ENCODE peak calls at places on chromosomes 1 and 21, in nine cellular contexts. M, B, R, D, Q, J, K, V and H are unnamed samples.

GRCh38 chr21:21415741-21416140 is 417.5 kb downstream of the NCAM2 start:
- DNase-seq in Q (no peak), B (no peak), V (no peak), R (no peak), J (no peak), M (no peak), D (peak; percentile 60), K (no peak), H (no peak)

GRCh38 chr1:15515026-15515663 is 8.9 kb downstream of the CASP9 start:
- DNase-seq in K (no peak), D (peak; percentile 14), R (no peak), B (no peak), M (no peak), Q (no peak), J (no peak), V (no peak), H (no peak)

GRCh38 chr1:12287869-12288268 is 58.0 kb downstream of the VPS13D start:
- DNase-seq in D (no peak), J (no peak), K (no peak), V (no peak), M (no peak), B (no peak), R (no peak), Q (no peak), H (no peak)

GRCh38 chr1:30315185-30315960 is 408.0 kb downstream of the MATN1 start:
- DNase-seq in J (no peak), D (no peak), Q (no peak), K (no peak), M (no peak), B (no peak), V (no peak), R (no peak), H (peak; percentile 20)

GRCh38 chr1:240998441-240999015 is 358.5 kb downstream of the RGS7 start:
- DNase-seq in D (no peak), K (no peak), Q (no peak), R (no peak), V (no peak), J (no peak), B (no peak), M (no peak), H (no peak)

GRCh38 chr1:72371259-72372035 is 89.1 kb upstream of the NEGR1 start:
- DNase-seq in D (no peak), J (no peak), R (no peak), V (no peak), B (no peak), M (no peak), K (no peak), Q (no peak), H (no peak)

GRCh38 chr1:59346429-59346828 is 49.5 kb downstream of the FGGY start:
- DNase-seq in K (no peak), Q (no peak), R (no peak), V (no peak), B (no peak), J (no peak), M (no peak), D (no peak), H (no peak)

GRCh38 chr1:27519341-27520258 is 29.6 kb upstream of the WASF2 start:
- DNase-seq in D (no peak), R (no peak), K (no peak), B (no peak), V (no peak), J (no peak), M (no peak), Q (no peak), H (no peak)

GRCh38 chr21:45080232-45080631 is 5.9 kb downstream of the ADARB1 start:
- DNase-seq in Q (no peak), B (no peak), M (no peak), K (no peak), V (no peak), R (no peak), D (no peak), J (no peak), H (no peak)

GRCh38 chr21:45080639-45081414 is 6.4 kb downstream of the ADARB1 start:
- DNase-seq in M (peak; percentile 76), V (no peak), B (peak; percentile 62), R (no peak), D (peak; percentile 60), K (peak; percentile 38), Q (no peak), J (no peak), H (peak; percentile 60)

GRCh38 chr21:45079351-45079750 is 5.0 kb downstream of the ADARB1 start:
- DNase-seq in V (no peak), M (no peak), B (no peak), R (no peak), K (no peak), D (no peak), Q (no peak), J (no peak), H (no peak)

GRCh38 chr21:45082715-45083114 is 8.3 kb downstream of the ADARB1 start:
- DNase-seq in B (no peak), J (no peak), Q (no peak), R (no peak), M (no peak), D (no peak), K (no peak), V (no peak), H (no peak)

DNA sequence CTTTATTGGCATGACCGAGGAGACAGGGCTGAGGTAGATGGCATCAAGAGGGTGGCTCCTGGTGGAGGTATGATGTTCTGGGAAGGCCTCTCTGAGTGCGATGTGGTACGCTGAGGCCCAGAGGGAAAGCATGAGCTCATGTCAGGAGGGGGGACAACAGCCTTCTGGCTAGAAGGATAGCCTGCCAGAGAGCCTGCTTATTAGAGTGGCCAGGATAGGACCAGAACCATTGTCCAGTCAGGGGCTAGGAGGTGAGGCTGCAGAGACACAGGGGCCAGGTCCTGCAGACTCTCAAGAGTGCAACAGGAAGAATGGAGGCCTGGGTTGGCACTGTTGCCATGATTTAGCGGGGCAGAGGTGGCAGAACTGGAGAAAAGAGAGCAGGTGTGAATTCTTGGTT is 7.3 kb downstream of the ADARB1 start:
- DNase-seq in K (no peak), J (no peak), D (no peak), R (no peak), B (no peak), Q (no peak), V (no peak), M (no peak), H (no peak)
- H3K4me3 ChIP-seq in K (no peak overlapping the region), J (no peak overlapping the region), D (no peak overlapping the region), R (no peak overlapping the region), B (no peak overlapping the region), Q (no peak overlapping the region), V (peak overlapping the region; percentile 1), M (no peak overlapping the region), H (no peak overlapping the region)

GRCh38 chr1:148263128-148263905 is 111.2 kb upstream of the NBPF11 start:
- DNase-seq in J (peak; percentile 41), K (peak; percentile 44), Q (peak; percentile 43), D (peak; percentile 68), B (peak; percentile 42), M (peak; percentile 66), V (peak; percentile 72), R (peak; percentile 27), H (no peak)

GRCh38 chr1:148263906-148264255 is 111.8 kb upstream of the NBPF11 start:
- DNase-seq in D (no peak), Q (peak; percentile 18), B (no peak), J (no peak), V (peak; percentile 47), R (no peak), K (peak; percentile 15), M (no peak), H (no peak)

DNA sequence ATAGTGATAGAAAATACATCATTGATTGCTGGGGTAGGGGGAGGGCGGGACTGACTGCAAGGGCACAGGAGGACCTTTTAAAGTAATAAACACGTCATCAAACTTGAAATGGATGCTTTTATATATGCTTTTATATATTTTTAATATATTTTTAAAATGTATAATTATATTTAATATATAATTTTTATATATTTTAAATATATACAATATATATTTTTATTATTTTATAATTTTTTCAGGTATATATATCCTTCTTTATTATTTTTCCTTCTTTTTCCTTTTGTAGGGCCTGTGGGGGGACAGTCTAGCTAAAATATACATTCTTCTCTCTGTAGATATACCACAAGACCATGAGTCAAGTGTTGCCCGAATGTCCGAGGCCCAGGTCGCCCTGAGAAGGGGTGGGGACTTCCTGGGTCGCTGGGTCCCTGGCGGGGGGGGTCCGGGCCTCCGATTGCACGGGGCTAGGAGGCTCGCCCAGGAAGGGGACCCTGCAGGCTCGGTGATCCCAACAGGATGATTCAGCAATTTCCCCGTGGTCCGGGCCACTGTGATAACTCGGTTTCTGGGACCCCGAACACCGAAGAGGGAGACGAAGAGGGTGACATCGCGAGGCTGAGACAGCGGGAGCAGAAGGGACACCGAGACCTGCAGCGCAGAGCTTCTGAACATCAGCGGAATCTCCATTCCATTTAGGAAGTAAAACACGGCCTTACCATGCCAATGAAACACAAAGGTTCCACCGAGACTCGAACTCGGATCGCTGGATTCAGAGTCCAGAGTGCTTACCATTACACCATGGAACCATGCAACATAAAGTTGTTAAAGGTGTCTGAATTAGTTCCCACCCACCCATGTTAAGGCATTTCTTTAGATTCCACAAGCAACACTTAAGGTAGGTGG is 112.5 kb upstream of the NBPF11 start:
- DNase-seq in B (peak; percentile 23), Q (no peak), D (peak; percentile 56), K (no peak), V (no peak), R (no peak), M (peak; percentile 62), J (no peak), H (no peak)
- H3K4me3 ChIP-seq in B (no peak overlapping the region), Q (peak overlapping the region; percentile 68), D (no peak overlapping the region), K (peak overlapping the region; percentile 62), V (peak overlapping the region; percentile 89), R (no peak overlapping the region), M (peak overlapping the region; percentile 89), J (no peak overlapping the region), H (no peak overlapping the region)

GRCh38 chr1:226216056-226216455 is 7.4 kb upstream of the MIXL1 start:
- DNase-seq in V (no peak), J (no peak), Q (no peak), K (no peak), B (no peak), M (no peak), R (no peak), D (no peak), H (no peak)

GRCh38 chr1:226212545-226212944 is 10.9 kb upstream of the MIXL1 start:
- DNase-seq in D (no peak), Q (no peak), R (no peak), B (no peak), J (no peak), V (no peak), K (no peak), M (no peak), H (no peak)

GRCh38 chr1:226211181-226211580 is 12.3 kb upstream of the MIXL1 start:
- DNase-seq in Q (no peak), B (no peak), K (no peak), V (no peak), J (no peak), D (no peak), M (no peak), R (no peak), H (no peak)

GRCh38 chr1:226217273-226217672 is 6.2 kb upstream of the MIXL1 start:
- DNase-seq in K (no peak), V (no peak), Q (no peak), J (no peak), M (no peak), B (no peak), D (peak; percentile 37), R (no peak), H (no peak)

GRCh38 chr1:226215239-226215638 is 8.2 kb upstream of the MIXL1 start:
- DNase-seq in Q (no peak), M (no peak), K (no peak), D (no peak), B (no peak), J (no peak), R (no peak), V (no peak), H (no peak)
- H3K4me3 ChIP-seq in Q (no peak overlapping the region), M (no peak overlapping the region), K (no peak overlapping the region), D (no peak overlapping the region), B (no peak overlapping the region), J (no peak overlapping the region), R (no peak overlapping the region), V (no peak overlapping the region), H (no peak overlapping the region)

GRCh38 chr1:6007318-6008083 is 15.3 kb upstream of the NPHP4 start:
- DNase-seq in Q (no peak), D (peak; percentile 64), R (no peak), V (no peak), J (no peak), K (no peak), M (no peak), B (no peak), H (no peak)
- H3K4me3 ChIP-seq in Q (no peak overlapping the region), D (no peak overlapping the region), R (no peak overlapping the region), V (no peak overlapping the region), J (no peak overlapping the region), K (no peak overlapping the region), M (no peak overlapping the region), B (no peak overlapping the region), H (no peak overlapping the region)